ENCODE peak calls at places on chromosomes 3 and 15, in eight cellular contexts. B is GM23338, F is stomach, U is suprapubic skin, Q is breast epithelium, T is HepG2, A is esophagus muscularis mucosa, H is K562. W is an unnamed sample. For H3K36me3, the result is how much of the 10 kb centered on the place peaks cover.

GRCh38 chr15:72239652-72240051 is 8.7 kb upstream of the PKM start:
- DNase-seq in U (no peak), B (no peak), A (no peak), F (no peak), H (no peak), Q (no peak), T (no peak), W (no peak)

GRCh38 chr3:196115678-196116083 is 33.8 kb upstream of the TFRC start:
- DNase-seq in T (no peak), F (no peak), A (no peak), Q (no peak), B (no peak), U (no peak), H (no peak), W (no peak)

GRCh38 chr15:95131071-95131683 is 899.8 kb downstream of the MCTP2 start:
- DNase-seq in T (no peak), A (no peak), U (no peak), B (no peak), F (no peak), Q (no peak), H (no peak), W (no peak)

GRCh38 chr3:160981217-160981938 is 123.8 kb downstream of the B3GALNT1 start:
- DNase-seq in B (no peak), Q (no peak), U (no peak), H (no peak), T (no peak), F (no peak), A (no peak), W (no peak)

GRCh38 chr15:33398555-33398954 is 87.8 kb downstream of the RYR3 start:
- DNase-seq in T (no peak), U (no peak), F (no peak), B (no peak), A (peak), H (no peak), Q (no peak), W (no peak)

GRCh38 chr3:105066106-105066839 is 300.4 kb upstream of the ALCAM start:
- DNase-seq in U (no peak), H (no peak), Q (no peak), B (no peak), F (no peak), T (no peak), A (no peak), W (no peak)

GRCh38 chr3:191775451-191776233 is 314.7 kb downstream of the PYDC2 start:
- DNase-seq in B (no peak), A (no peak), H (no peak), F (no peak), T (no peak), U (no peak), Q (no peak), W (no peak)

GRCh38 chr15:52103217-52104207 is 9.1 kb downstream of the BCL2L10 start:
- DNase-seq in B (no peak), T (peak), Q (peak), F (no peak), A (no peak), U (no peak), H (no peak), W (no peak)

GRCh38 chr15:57797608-57798267 is 91.2 kb downstream of the POLR2M start:
- DNase-seq in H (no peak), F (no peak), A (no peak), B (no peak), T (no peak), U (no peak), Q (no peak), W (no peak)

GRCh38 chr3:181692850-181693154 is 18.9 kb upstream of the SOX2 start:
- DNase-seq in U (no peak), F (no peak), B (no peak), H (no peak), A (no peak), T (no peak), Q (no peak), W (no peak)

GRCh38 chr3:124574012-124574411 is 156.2 kb upstream of the UMPS start:
- DNase-seq in U (no peak), T (no peak), F (no peak), B (no peak), H (no peak), A (no peak), Q (no peak), W (no peak)

GRCh38 chr3:9037113-9037715 is 73.9 kb upstream of the RAD18 start:
- DNase-seq in T (no peak), H (no peak), U (no peak), F (no peak), Q (no peak), A (no peak), B (no peak), W (no peak)

GRCh38 chr3:188583476-188584161 is 429.7 kb downstream of the LPP start:
- DNase-seq in Q (no peak), B (no peak), F (no peak), H (no peak), U (no peak), A (no peak), T (no peak), W (no peak)

GRCh38 chr3:16026753-16027152 is 147.7 kb upstream of the GALNT15 start:
- DNase-seq in Q (no peak), A (no peak), T (no peak), U (no peak), F (no peak), B (no peak), H (no peak), W (no peak)

GRCh38 chr3:122005033-122005565 is 16.9 kb downstream of the ILDR1 start:
- DNase-seq in A (no peak), U (no peak), F (no peak), Q (no peak), H (peak), T (no peak), B (peak), W (no peak)

GRCh38 chr15:32657198-32657886 is 15.8 kb downstream of the SCG5 start:
- DNase-seq in H (no peak), T (no peak), F (peak), Q (peak), B (no peak), A (peak), U (no peak), W (no peak)

GRCh38 chr15:64146885-64147681 is 4.4 kb upstream of the SNX22 start:
- DNase-seq in Q (no peak), H (peak), A (no peak), B (no peak), U (peak), F (no peak), T (peak), W (no peak)

GRCh38 chr3:149625795-149626194 is 32.0 kb downstream of the WWTR1 start:
- DNase-seq in A (no peak), H (no peak), B (no peak), T (no peak), U (no peak), Q (no peak), F (no peak), W (no peak)

GRCh38 chr15:67009576-67010569 is 55.5 kb upstream of the SMAD3 start:
- DNase-seq in U (no peak), B (no peak), Q (no peak), H (no peak), A (no peak), F (no peak), T (peak), W (no peak)

GRCh38 chr15:61049934-61050333 is 179.2 kb downstream of the RORA start:
- DNase-seq in Q (no peak), U (no peak), B (no peak), A (no peak), F (peak), T (peak), H (no peak), W (no peak)

GRCh38 chr3:182740710-182741109 is 52.6 kb upstream of the ATP11B start:
- DNase-seq in Q (peak), H (peak), A (no peak), F (peak), B (no peak), T (no peak), U (no peak), W (no peak)

GRCh38 chr15:54282228-54282836 is 304.1 kb downstream of the UNC13C start:
- DNase-seq in B (no peak), Q (no peak), U (no peak), A (no peak), H (no peak), T (peak), F (no peak), W (peak)

GRCh38 chr3:183764854-183765731 is 60.3 kb downstream of the MAP6D1 start:
- DNase-seq in F (no peak), T (no peak), H (no peak), A (no peak), Q (no peak), U (no peak), B (no peak), W (no peak)

GRCh38 chr3:40169983-40170382 is 139.5 kb upstream of the EIF1B start:
- DNase-seq in F (no peak), A (no peak), B (no peak), U (no peak), Q (no peak), H (no peak), T (no peak), W (no peak)

GRCh38 chr3:114799789-114800188 is 347.3 kb downstream of the ZBTB20 start:
- DNase-seq in T (no peak), F (no peak), H (no peak), B (no peak), Q (no peak), U (no peak), A (no peak), W (no peak)

GRCh38 chr3:67401911-67402310 is 252.5 kb downstream of the SUCLG2 start:
- DNase-seq in T (peak), H (no peak), F (no peak), U (no peak), A (no peak), B (no peak), Q (no peak), W (no peak)

GRCh38 chr15:48040166-48040817 is 80.5 kb upstream of the SLC24A5 start:
- DNase-seq in B (no peak), T (no peak), A (peak), U (no peak), Q (no peak), F (no peak), H (no peak), W (no peak)

GRCh38 chr3:38454884-38455638 is 1.4 kb downstream of the ACVR2B start:
- DNase-seq in A (no peak), B (peak), Q (peak), H (peak), U (no peak), T (peak), F (peak), W (peak)

GRCh38 chr3:9732753-9733115 is 1.2 kb downstream of the BRPF1 start:
- DNase-seq in B (peak), U (no peak), H (no peak), Q (peak), T (no peak), A (no peak), F (no peak), W (no peak)

GRCh38 chr3:101179637-101180036 is 140.7 kb downstream of the IMPG2 start:
- DNase-seq in F (no peak), Q (no peak), B (no peak), T (no peak), H (no peak), A (peak), U (no peak), W (no peak)

GRCh38 chr15:31343831-31344230 is 17.2 kb downstream of the KLF13 start:
- DNase-seq in U (no peak), F (no peak), A (no peak), Q (no peak), T (no peak), H (no peak), B (no peak), W (peak)

GRCh38 chr3:47512416-47513124 is 942 bp downstream of the ELP6 start:
- DNase-seq in B (peak), U (no peak), F (no peak), T (no peak), Q (peak), A (no peak), H (peak), W (peak)

GRCh38 chr3:159828542-159828943 is 160.1 kb upstream of the IL12A start:
- DNase-seq in B (peak), A (no peak), U (no peak), Q (no peak), F (no peak), H (peak), T (peak), W (no peak)

GRCh38 chr3:16912400-16913263 is 27.9 kb downstream of the PLCL2 start:
- DNase-seq in A (no peak), F (no peak), H (no peak), Q (no peak), B (no peak), T (no peak), U (no peak), W (no peak)

GRCh38 chr3:38728008-38728407 is 78.5 kb upstream of the SCN5A start:
- DNase-seq in H (no peak), U (no peak), T (no peak), A (no peak), F (no peak), Q (no peak), B (no peak), W (no peak)

GRCh38 chr15:63354771-63355650 is 26.6 kb downstream of the CA12 start:
- DNase-seq in T (no peak), B (no peak), U (no peak), A (no peak), H (no peak), Q (no peak), F (no peak), W (no peak)

GRCh38 chr3:143000525-143000924 is 845 bp upstream of the U2SURP start:
- DNase-seq in U (no peak), F (no peak), H (peak), A (no peak), T (peak), Q (no peak), B (peak), W (no peak)

GRCh38 chr15:76108021-76108723 is 48.4 kb downstream of the TMEM266 start:
- DNase-seq in Q (no peak), U (no peak), F (peak), A (no peak), B (peak), T (no peak), H (no peak), W (no peak)

GRCh38 chr3:187465503-187465902 is 97.3 kb downstream of the RTP4 start:
- DNase-seq in Q (no peak), F (no peak), B (peak), A (no peak), T (no peak), H (no peak), U (no peak), W (no peak)

DNA sequence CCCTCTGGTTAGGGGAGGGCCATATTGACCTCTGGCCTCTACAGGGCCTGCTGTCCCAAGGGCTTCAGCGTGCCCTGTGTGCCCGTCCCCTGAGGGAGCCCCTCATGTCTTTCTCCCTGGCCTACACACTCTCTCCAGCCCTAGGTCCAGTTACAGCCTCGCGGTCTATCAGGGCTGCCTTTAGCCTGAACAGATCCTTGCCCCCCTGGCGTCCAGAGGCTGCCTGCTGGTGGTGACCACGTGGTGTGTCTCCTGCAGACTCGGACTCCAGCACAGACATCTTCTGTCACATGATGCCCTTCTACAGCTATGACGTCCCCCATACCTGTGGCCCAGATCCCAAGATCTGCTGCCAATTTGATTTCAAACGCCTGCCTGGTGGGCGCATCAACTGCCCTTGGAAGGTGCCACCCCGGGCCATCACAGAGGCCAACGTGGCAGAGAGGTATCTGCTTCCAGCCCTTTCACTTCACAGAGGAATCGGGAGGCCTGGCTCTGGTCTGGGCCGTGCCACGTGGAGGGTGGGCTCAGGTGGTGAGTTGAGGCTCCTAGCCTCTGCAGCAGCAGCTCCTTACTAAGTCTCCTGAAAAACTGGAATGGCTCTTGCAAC is 4.1 kb downstream of the MAN2A2 start:
- DNase-seq in Q (no peak), A (no peak), F (no peak), U (no peak), H (no peak), B (no peak), T (no peak), W (peak)
- H3K36me3 ChIP-seq in Q (under half), A (half or more), F (half or more), U (half or more), H (half or more), B (under half), T (under half), W (half or more)

GRCh38 chr15:45572627-45573026 is 14.6 kb upstream of the BLOC1S6 start:
- DNase-seq in Q (no peak), U (no peak), T (no peak), H (no peak), B (no peak), F (no peak), A (no peak), W (no peak)

GRCh38 chr15:45573961-45574629 is 13.1 kb upstream of the BLOC1S6 start:
- DNase-seq in A (no peak), T (peak), B (peak), Q (no peak), H (peak), U (no peak), F (no peak), W (no peak)
- TF ChIP-seq CTCF in A (peak), T (peak), B (peak), Q (no peak), H (peak), U (no peak), F (no peak), W (no peak)

GRCh38 chr3:41688595-41689380 is 273.1 kb downstream of the ULK4 start:
- DNase-seq in H (no peak), T (peak), Q (no peak), A (no peak), B (no peak), F (no peak), U (no peak), W (no peak)
- TF ChIP-seq POLR2AphosphoS5 in H (no peak), T (no peak), Q (no peak), A (no peak), B (no peak), F (no peak), U (no peak), W (no peak)

DNA sequence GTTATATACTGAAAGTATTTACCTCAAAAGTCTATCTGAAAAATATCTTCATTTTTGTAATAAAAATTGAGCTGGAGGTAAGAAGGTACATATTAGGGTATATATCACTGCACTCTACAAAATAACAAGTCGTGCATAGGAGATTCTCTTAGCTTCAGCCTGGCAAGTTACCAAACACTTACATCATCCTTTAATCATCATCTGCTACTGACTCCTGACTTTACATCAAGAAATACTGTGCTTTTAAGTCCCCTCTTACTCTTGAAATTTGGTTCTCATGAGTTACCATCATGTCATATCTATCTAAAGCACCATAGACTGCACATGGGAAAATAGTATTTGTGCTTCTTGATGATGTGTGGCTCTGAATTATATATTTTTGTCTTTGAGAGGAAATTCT is 50.8 kb downstream of the LYSMD4 start:
- DNase-seq in F (no peak), T (no peak), A (no peak), Q (no peak), B (no peak), H (no peak), U (no peak), W (no peak)
- H3K36me3 ChIP-seq in F (under half), T (under half), A (under half), Q (under half), B (under half), H (under half), U (under half), W (half or more)

GRCh38 chr3:139672884-139673283 is 4.9 kb downstream of the NMNAT3 start:
- DNase-seq in B (no peak), F (no peak), U (no peak), H (no peak), A (no peak), T (no peak), Q (no peak), W (no peak)
- TF ChIP-seq CTCF in B (no peak), F (no peak), U (no peak), H (no peak), A (no peak), T (no peak), Q (no peak), W (no peak)

GRCh38 chr3:11386413-11387155 is 114.4 kb downstream of the ATG7 start:
- DNase-seq in T (no peak), Q (no peak), H (no peak), A (no peak), B (no peak), U (no peak), F (no peak), W (no peak)
- TF ChIP-seq POLR2AphosphoS5 in T (no peak), Q (no peak), H (no peak), A (no peak), B (no peak), U (no peak), F (no peak), W (no peak)

GRCh38 chr3:11605398-11605797 is 38.3 kb downstream of the VGLL4 start:
- DNase-seq in Q (no peak), B (no peak), U (no peak), H (no peak), F (no peak), A (no peak), T (no peak), W (no peak)
- H3K36me3 ChIP-seq in Q (under half), B (under half), U (under half), H (under half), F (under half), A (under half), T (under half), W (under half)

GRCh38 chr3:56985460-56986327 is 74.8 kb upstream of the SPATA12 start:
- DNase-seq in H (no peak), Q (no peak), B (peak), U (no peak), T (no peak), F (no peak), A (no peak), W (no peak)
- TF ChIP-seq CTCF in H (no peak), Q (no peak), B (no peak), U (no peak), T (no peak), F (no peak), A (no peak), W (no peak)

GRCh38 chr15:29903785-29904464 is 81.7 kb upstream of the TJP1 start:
- DNase-seq in T (no peak), H (no peak), A (no peak), Q (no peak), U (no peak), B (peak), F (no peak), W (no peak)
- TF ChIP-seq POLR2AphosphoS5 in T (no peak), H (no peak), A (no peak), Q (no peak), U (no peak), B (no peak), F (no peak), W (no peak)